ENCODE peak calls at places on chromosome 21, in six cellular contexts. Y is tibial nerve, F is IMR-90, O is AG10803, G is dorsolateral prefrontal cortex, T is epithelial cell of proximal tubule. M is an unnamed sample.

GRCh38 chr21:38958940-38959685 is 153.4 kb downstream of the ETS2 start:
- DNase-seq in T (peak; percentile 95), F (peak; percentile 74), Y (no peak), O (peak; percentile 77), G (no peak), M (no peak)

GRCh38 chr21:41411449-41412089 is 14.5 kb upstream of the MX1 start:
- DNase-seq in F (no peak), G (no peak), O (no peak), T (no peak), Y (no peak), M (no peak)

GRCh38 chr21:28745131-28746055 is 247.3 kb downstream of the LTN1 start:
- DNase-seq in T (peak; percentile 79), G (peak; percentile 84), F (peak; percentile 94), O (peak; percentile 93), Y (peak; percentile 47), M (peak; percentile 63)

GRCh38 chr21:31974454-31974985 is 101.7 kb downstream of the HUNK start:
- DNase-seq in Y (no peak), T (no peak), F (no peak), G (peak; percentile 42), O (no peak), M (no peak)

GRCh38 chr21:32021319-32022027 is 148.7 kb downstream of the HUNK start:
- DNase-seq in Y (no peak), O (no peak), T (no peak), F (no peak), G (peak; percentile 62), M (peak; percentile 86)

GRCh38 chr21:38712076-38712475 is 93.7 kb upstream of the ETS2 start:
- DNase-seq in Y (no peak), G (peak; percentile 29), T (peak; percentile 15), F (peak; percentile 27), O (peak; percentile 54), M (no peak)

GRCh38 chr21:39673163-39673562 is 60.4 kb downstream of the B3GALT5 start:
- DNase-seq in F (no peak), T (no peak), G (no peak), Y (no peak), O (no peak), M (no peak)

GRCh38 chr21:25977068-25977611 is 193.4 kb downstream of the APP start:
- DNase-seq in O (no peak), F (no peak), G (no peak), T (no peak), Y (no peak), M (no peak)

GRCh38 chr21:34086887-34087306 is 13.5 kb downstream of the MRPS6 start:
- DNase-seq in T (no peak), F (no peak), G (no peak), Y (no peak), O (no peak), M (no peak)

GRCh38 chr21:34812510-34813265 is 143.9 kb downstream of the CLIC6 start:
- DNase-seq in G (no peak), Y (no peak), F (peak; percentile 99), O (peak; percentile 85), T (no peak), M (no peak)

GRCh38 chr21:37878946-37879660 is 37.2 kb downstream of the KCNJ6 start:
- DNase-seq in F (peak; percentile 93), Y (no peak), G (no peak), O (peak; percentile 50), T (peak; percentile 48), M (no peak)

GRCh38 chr21:42009018-42009830 is 936 bp downstream of the ZBTB21 start:
- DNase-seq in G (peak; percentile 25), Y (no peak), F (peak; percentile 81), O (peak; percentile 81), T (peak; percentile 19), M (no peak)

GRCh38 chr21:42218836-42219605 is at the start of gene ABCG1:
- DNase-seq in G (no peak), Y (no peak), O (no peak), F (peak; percentile 13), T (no peak), M (no peak)

GRCh38 chr21:38843806-38844479 is 38.2 kb downstream of the ETS2 start:
- DNase-seq in Y (no peak), G (no peak), O (peak; percentile 80), T (no peak), F (peak; percentile 86), M (no peak)

DNA sequence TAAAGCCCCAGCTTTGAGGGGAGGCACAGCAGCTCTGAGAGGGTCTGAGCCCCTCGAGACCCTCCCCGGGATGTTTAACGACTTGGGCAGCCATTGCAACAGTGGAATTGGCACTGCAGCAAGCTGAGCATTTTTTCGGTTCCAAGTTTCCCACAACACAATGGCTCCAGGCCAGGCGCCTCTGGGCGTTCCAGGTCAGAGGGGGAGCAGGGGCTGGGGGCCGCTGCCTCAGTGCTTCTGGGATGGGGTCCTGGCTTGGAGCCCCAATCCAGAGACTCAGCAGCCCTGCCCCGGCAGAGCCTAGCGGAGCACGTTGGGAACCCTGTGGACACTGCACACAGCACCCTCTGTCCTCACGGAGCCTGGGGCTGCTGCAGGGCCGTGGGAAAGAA is 50.0 kb downstream of the COL18A1 start:
- DNase-seq in Y (no peak), O (peak; percentile 34), G (no peak), T (no peak), F (no peak), M (no peak)
- H3K4me3 ChIP-seq in Y (peak overlapping the region; percentile 36), O (peak overlapping the region; percentile 39), G (peak overlapping the region; percentile 56), T (peak overlapping the region; percentile 12), F (no peak overlapping the region), M (peak overlapping the region; percentile 45)

GRCh38 chr21:20998886-20999285 is 677 bp downstream of the NCAM2 start:
- DNase-seq in Y (no peak), G (no peak), T (no peak), O (no peak), F (no peak), M (no peak)
- H3K4me3 ChIP-seq in Y (peak overlapping the region; percentile 72), G (peak overlapping the region; percentile 77), T (peak overlapping the region; percentile 51), O (peak overlapping the region; percentile 66), F (peak overlapping the region; percentile 85), M (peak overlapping the region; percentile 63)

DNA sequence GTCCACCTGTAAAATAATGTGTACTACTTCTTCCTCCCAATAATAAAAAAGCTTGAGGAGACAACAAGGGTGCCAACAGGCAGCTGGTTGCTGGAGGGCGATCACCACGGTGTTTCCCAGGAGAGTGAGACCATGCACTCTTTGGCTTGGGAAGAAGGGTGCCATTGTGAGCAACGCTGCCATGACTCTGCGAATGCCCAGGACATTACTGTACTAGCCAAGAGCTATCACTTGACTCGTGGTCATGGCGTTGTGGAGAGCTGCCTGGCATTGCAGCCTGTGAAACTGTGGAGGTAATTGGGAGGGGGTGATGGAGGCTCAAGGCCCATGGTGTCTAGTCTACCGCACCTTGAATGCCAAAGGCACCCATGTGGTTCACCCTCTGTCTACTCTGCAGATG is 14.6 kb upstream of the PRMT2 start:
- DNase-seq in T (no peak), O (no peak), Y (no peak), G (peak; percentile 43), F (no peak), M (no peak)
- H3K4me3 ChIP-seq in T (no peak overlapping the region), O (no peak overlapping the region), Y (no peak overlapping the region), G (no peak overlapping the region), F (no peak overlapping the region), M (no peak overlapping the region)

DNA sequence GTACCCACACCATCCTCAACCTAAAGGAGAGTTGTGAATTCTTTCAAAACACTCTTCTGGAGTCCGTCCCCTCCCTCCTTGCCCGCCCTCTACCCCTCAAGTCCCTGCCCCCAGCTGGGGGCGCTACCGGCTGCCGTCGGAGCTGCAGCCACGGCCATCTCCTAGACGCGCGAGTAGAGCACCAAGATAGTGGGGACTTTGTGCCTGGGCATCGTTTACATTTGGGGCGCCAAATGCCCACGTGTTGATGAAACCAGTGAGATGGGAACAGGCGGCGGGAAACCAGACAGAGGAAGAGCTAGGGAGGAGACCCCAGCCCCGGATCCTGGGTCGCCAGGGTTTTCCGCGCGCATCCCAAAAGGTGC is 647 bp upstream of the OLIG2 start:
- DNase-seq in T (no peak), F (no peak), Y (no peak), G (no peak), O (no peak), M (no peak)
- H3K4me3 ChIP-seq in T (no peak overlapping the region), F (no peak overlapping the region), Y (no peak overlapping the region), G (peak overlapping the region; percentile 71), O (no peak overlapping the region), M (no peak overlapping the region)

GRCh38 chr21:44350773-44351481 is 2.5 kb upstream of the TRPM2 start:
- DNase-seq in Y (no peak), G (no peak), T (no peak), O (no peak), F (no peak), M (no peak)
- H3K4me3 ChIP-seq in Y (no peak overlapping the region), G (peak overlapping the region; percentile 62), T (no peak overlapping the region), O (no peak overlapping the region), F (no peak overlapping the region), M (peak overlapping the region; percentile 5)

GRCh38 chr21:36591326-36591970 is 107.5 kb upstream of the SIM2 start:
- DNase-seq in O (no peak), Y (no peak), G (no peak), T (no peak), F (no peak), M (no peak)

GRCh38 chr21:36583591-36583990 is 103.7 kb upstream of the CLDN14 start:
- DNase-seq in G (no peak), T (no peak), O (no peak), Y (no peak), F (no peak), M (no peak)

GRCh38 chr21:36584980-36585940 is 105.3 kb upstream of the CLDN14 start:
- DNase-seq in T (no peak), O (no peak), F (no peak), G (no peak), Y (no peak), M (no peak)

GRCh38 chr21:36587388-36587787 is 107.5 kb upstream of the CLDN14 start:
- DNase-seq in Y (no peak), G (no peak), F (peak; percentile 4), O (no peak), T (no peak), M (no peak)

DNA sequence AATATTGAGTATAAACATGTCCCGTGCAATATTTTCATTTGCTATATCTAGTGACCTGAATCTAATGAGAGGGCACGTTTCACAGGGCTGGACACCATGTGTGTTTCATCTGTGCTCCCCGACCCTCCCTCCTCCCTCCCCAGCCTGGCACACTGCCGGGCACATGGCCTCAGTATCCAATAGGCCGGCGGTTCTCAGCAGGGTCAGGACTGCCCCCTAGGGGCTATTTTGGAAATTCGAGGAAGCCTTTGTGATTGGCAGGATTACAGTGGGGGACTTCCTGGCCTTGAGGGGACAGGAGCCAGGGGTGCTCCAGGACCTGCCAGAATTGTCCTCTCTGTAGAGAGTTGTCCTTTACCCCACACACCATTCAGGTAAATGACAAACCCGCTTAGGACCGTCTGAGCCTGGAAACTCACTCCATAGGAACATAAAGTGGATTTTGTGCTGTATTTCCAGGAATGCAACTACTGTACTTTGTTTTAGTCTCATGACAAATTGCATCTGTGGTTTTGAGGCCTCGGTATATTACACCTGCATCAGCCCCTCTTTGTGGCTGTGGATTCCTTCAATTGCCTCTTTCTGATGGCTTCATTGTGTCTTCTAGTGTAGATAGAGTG is 109.5 kb upstream of the SIM2 start:
- DNase-seq in T (no peak), Y (no peak), G (peak; percentile 14), F (peak; percentile 27), O (peak; percentile 63), M (peak; percentile 21)
- H3K4me3 ChIP-seq in T (no peak overlapping the region), Y (no peak overlapping the region), G (no peak overlapping the region), F (no peak overlapping the region), O (no peak overlapping the region), M (no peak overlapping the region)

M was measured in breast epithelium.